ENCODE peak calls at places on chromosomes 7 and 10, in six cellular contexts. C is IMR-90, D is heart left ventricle, P is fibroblast of lung, J is AG04450, Z is adrenal gland. Q is an unnamed sample.

GRCh38 chr10:77741746-77742145 is 104.1 kb upstream of the KCNMA1 start:
- DNase-seq in J (no peak), D (no peak), C (peak; percentile 65), Z (no peak), P (peak; percentile 83), Q (no peak)

GRCh38 chr7:46603780-46604725 is 683.0 kb upstream of the IGFBP3 start:
- DNase-seq in J (no peak), P (peak; percentile 30), C (peak; percentile 33), Z (peak; percentile 69), D (peak; percentile 82), Q (peak; percentile 58)

GRCh38 chr7:11748884-11749283 is 83.1 kb downstream of the THSD7A start:
- DNase-seq in J (no peak), Z (no peak), C (no peak), P (no peak), D (no peak), Q (no peak)

GRCh38 chr7:2129376-2130375 is 103.1 kb downstream of the MAD1L1 start:
- DNase-seq in P (no peak), C (no peak), D (no peak), J (no peak), Z (no peak), Q (peak; percentile 51)

GRCh38 chr10:93745411-93746065 is 12.2 kb upstream of the LGI1 start:
- DNase-seq in J (no peak), P (peak; percentile 14), C (no peak), Z (no peak), D (no peak), Q (no peak)

GRCh38 chr10:12772797-12773587 is 228.5 kb downstream of the CCDC3 start:
- DNase-seq in C (no peak), J (no peak), Z (no peak), D (no peak), P (no peak), Q (no peak)

GRCh38 chr7:138945169-138945568 is 36.0 kb downstream of the KIAA1549 start:
- DNase-seq in P (no peak), Z (no peak), J (no peak), D (no peak), C (no peak), Q (no peak)

GRCh38 chr10:18104223-18104872 is 35.9 kb upstream of the CACNB2 start:
- DNase-seq in C (peak; percentile 43), D (peak; percentile 36), P (peak; percentile 21), J (no peak), Z (peak; percentile 77), Q (peak; percentile 78)

GRCh38 chr7:108824840-108825540 is 255.3 kb downstream of the DNAJB9 start:
- DNase-seq in D (peak; percentile 25), C (peak; percentile 16), J (no peak), Z (no peak), P (peak; percentile 90), Q (no peak)

GRCh38 chr7:100372256-100372655 is 1.0 kb upstream of the PILRA start:
- DNase-seq in C (peak; percentile 69), D (no peak), J (peak; percentile 15), P (peak; percentile 25), Z (peak; percentile 43), Q (no peak)
- H3K27ac ChIP-seq in C (no peak overlapping the region), D (peak overlapping the region; percentile 94), J (no peak overlapping the region), P (no peak overlapping the region), Z (peak overlapping the region; percentile 74), Q (no peak overlapping the region)

DNA sequence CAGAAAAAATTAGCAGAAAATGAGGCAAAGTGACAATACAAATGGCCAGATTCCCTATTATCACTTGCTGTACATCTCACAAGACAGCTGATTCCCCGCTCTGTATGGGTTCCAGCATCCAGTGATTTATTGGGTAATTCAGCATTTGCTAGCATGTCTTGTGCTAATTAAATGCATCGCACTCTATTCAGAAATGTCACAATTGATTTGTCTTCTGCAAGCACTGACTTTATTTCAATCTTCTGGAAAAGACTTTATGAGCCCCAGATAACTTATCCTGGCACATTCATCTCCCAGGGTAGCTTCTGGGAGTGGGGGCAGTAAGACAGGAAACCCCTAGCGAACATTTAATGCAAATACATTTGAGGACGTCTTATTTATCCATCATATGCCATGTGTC is 68.9 kb upstream of the PTER start:
- DNase-seq in D (no peak), C (no peak), Z (no peak), P (no peak), J (no peak), Q (no peak)
- TF ChIP-seq CTCF in D (no peak), C (no peak), Z (no peak), P (no peak), J (no peak), Q (no peak)

DNA sequence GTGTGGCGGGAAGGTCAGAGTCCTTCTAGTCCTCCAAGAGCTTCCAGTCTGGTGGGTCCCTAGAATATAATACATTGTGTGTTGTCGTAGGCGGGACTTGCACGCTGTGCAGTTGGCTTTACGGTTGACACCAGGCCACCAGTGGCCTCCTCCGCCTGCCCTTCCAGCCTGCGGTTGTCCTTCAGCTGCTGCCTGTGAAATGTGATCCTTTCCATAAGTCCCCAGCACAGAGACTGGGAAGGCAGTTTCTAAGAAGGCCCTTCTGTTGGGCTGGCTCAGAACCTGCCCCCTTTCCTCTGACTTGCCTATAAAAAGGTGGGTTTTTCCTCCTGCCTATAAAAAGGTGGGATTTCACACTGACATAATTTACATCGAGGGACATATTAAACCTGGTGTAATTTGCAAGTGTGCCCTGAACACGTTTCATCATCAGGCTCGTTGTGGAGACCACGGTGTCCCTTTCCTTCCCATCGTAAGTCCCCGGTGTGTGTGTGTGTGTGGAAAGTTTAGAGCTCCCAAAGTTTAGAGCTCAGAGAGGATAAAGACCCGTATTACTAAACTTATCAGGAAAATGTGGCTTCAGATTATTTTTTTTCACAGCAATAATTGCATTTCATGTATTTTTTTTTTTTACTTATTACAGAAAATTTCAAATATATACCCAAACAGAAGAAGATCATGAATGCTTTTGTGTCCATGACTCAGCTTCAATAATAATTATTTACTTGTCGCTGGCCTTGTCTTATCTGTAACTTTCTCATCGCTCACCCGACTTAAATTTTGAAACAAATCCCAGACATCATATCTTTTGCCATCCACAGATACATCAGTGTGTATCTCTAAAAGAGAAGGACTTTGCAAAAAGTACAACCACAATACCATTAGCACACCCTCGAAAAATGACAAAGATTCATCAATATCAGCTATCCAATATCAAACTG is 45.1 kb downstream of the CUX1 start:
- DNase-seq in C (peak; percentile 27), J (no peak), Z (no peak), D (no peak), P (peak; percentile 19), Q (no peak)
- H3K27ac ChIP-seq in C (no peak overlapping the region), J (no peak overlapping the region), Z (no peak overlapping the region), D (peak overlapping the region; percentile 57), P (no peak overlapping the region), Q (no peak overlapping the region)

GRCh38 chr10:29955308-29955935 is 104.0 kb downstream of the JCAD start:
- DNase-seq in J (no peak), P (peak; percentile 72), Z (no peak), C (peak; percentile 51), D (no peak), Q (no peak)
- TF ChIP-seq CTCF in J (no peak), P (no peak), Z (no peak), C (no peak), D (no peak), Q (no peak)

GRCh38 chr10:99926925-99927718 is 82.6 kb downstream of the DNMBP start:
- DNase-seq in C (peak; percentile 66), P (peak; percentile 74), J (no peak), Z (peak; percentile 48), D (peak; percentile 72), Q (peak; percentile 64)
- H3K27ac ChIP-seq in C (no peak overlapping the region), P (no peak overlapping the region), J (no peak overlapping the region), Z (peak overlapping the region; percentile 32), D (peak overlapping the region; percentile 47), Q (peak overlapping the region; percentile 93)

Q was measured in pancreas.